ENCODE peak calls at places on chromosomes 6 and 20, in six cellular contexts. Z is H7, L is GM19239, J is foreskin fibroblast, D is MM.1S, M is IMR-90. N is an unnamed sample.
A peak's percentile ranks its signal among the peaks of the same experiment; 100 is the strongest.

GRCh38 chr20:51062065-51062464 is 39.2 kb upstream of the KCNG1 start:
- DNase-seq in Z (no peak), L (no peak), M (peak; percentile 3), D (no peak), J (no peak), N (no peak)

GRCh38 chr6:118718903-118719302 is 67.5 kb upstream of the CEP85L start:
- DNase-seq in L (no peak), M (no peak), D (no peak), Z (no peak), J (peak; percentile 73), N (no peak)

GRCh38 chr6:147759088-147759487 is 250.6 kb downstream of the SAMD5 start:
- DNase-seq in L (no peak), J (peak; percentile 44), D (no peak), Z (no peak), M (peak; percentile 44), N (no peak)

GRCh38 chr6:157466340-157466643 is 85.3 kb downstream of the ZDHHC14 start:
- DNase-seq in Z (no peak), M (no peak), D (no peak), L (no peak), J (no peak), N (no peak)

GRCh38 chr6:30935018-30935417 is 3.0 kb upstream of the SFTA2 start:
- DNase-seq in D (no peak), Z (peak; percentile 22), M (no peak), L (no peak), J (no peak), N (no peak)

GRCh38 chr6:153024401-153025017 is 22.0 kb upstream of the MTRF1L start:
- DNase-seq in D (peak; percentile 46), Z (peak; percentile 48), J (peak; percentile 74), M (peak; percentile 56), L (peak; percentile 27), N (peak; percentile 15)

GRCh38 chr6:83417880-83418663 is 12.8 kb downstream of the ME1 start:
- DNase-seq in J (peak; percentile 79), D (peak; percentile 59), L (no peak), Z (peak; percentile 32), M (peak; percentile 79), N (no peak)

GRCh38 chr6:142822882-142823578 is 121.9 kb downstream of the HIVEP2 start:
- DNase-seq in L (no peak), Z (peak; percentile 49), D (no peak), J (no peak), M (no peak), N (no peak)

GRCh38 chr20:59537991-59538390 is 66.3 kb upstream of the PHACTR3 start:
- DNase-seq in L (no peak), Z (no peak), M (no peak), D (no peak), J (no peak), N (no peak)

GRCh38 chr20:52192296-52193007 is 873 bp upstream of the ZFP64 start:
- DNase-seq in Z (peak; percentile 67), D (peak; percentile 68), M (no peak), L (peak; percentile 38), J (peak; percentile 35), N (peak; percentile 14)

GRCh38 chr6:168033791-168034190 is 36.3 kb downstream of the KIF25 start:
- DNase-seq in L (no peak), D (no peak), M (no peak), Z (no peak), J (no peak), N (no peak)

GRCh38 chr6:38188677-38189335 is 369.3 kb downstream of the ZFAND3 start:
- DNase-seq in J (no peak), M (no peak), L (no peak), D (no peak), Z (peak; percentile 11), N (no peak)

GRCh38 chr6:154343473-154344308 is 12.9 kb downstream of the IPCEF1 start:
- DNase-seq in L (no peak), D (no peak), J (peak; percentile 47), Z (peak; percentile 10), M (peak; percentile 16), N (no peak)

GRCh38 chr6:115932481-115932880 is 128.2 kb downstream of the FRK start:
- DNase-seq in J (peak; percentile 92), L (no peak), D (no peak), Z (peak; percentile 19), M (no peak), N (no peak)

GRCh38 chr6:142796571-142796970 is 148.4 kb downstream of the HIVEP2 start:
- DNase-seq in J (peak; percentile 31), Z (no peak), L (no peak), D (no peak), M (peak; percentile 40), N (no peak)

GRCh38 chr6:3232017-3232838 is 4.8 kb upstream of the TUBB2B start:
- DNase-seq in M (no peak), Z (peak; percentile 39), J (no peak), L (no peak), D (no peak), N (no peak)

GRCh38 chr6:125906158-125906998 is 50.2 kb upstream of the HINT3 start:
- DNase-seq in M (peak; percentile 27), Z (peak; percentile 48), J (peak; percentile 53), L (peak; percentile 4), D (peak; percentile 19), N (no peak)

GRCh38 chr20:36957875-36958667 is 6.6 kb upstream of the SAMHD1 start:
- DNase-seq in D (no peak), L (no peak), J (no peak), Z (no peak), M (no peak), N (no peak)